ENCODE peak calls at places on chromosomes 2 and 18, in four cellular contexts. K, M, X and U are unnamed samples.

GRCh38 chr2:64019083-64019974 is at the start of gene VPS54:
- DNase-seq in X (peak; percentile 86), K (peak; percentile 86), M (peak; percentile 70), U (no peak)

GRCh38 chr2:166472332-166472731 is 21.7 kb downstream of the SCN7A start:
- DNase-seq in M (no peak), X (no peak), K (no peak), U (no peak)

GRCh38 chr2:19874726-19875125 is 27.1 kb downstream of the TTC32 start:
- DNase-seq in M (no peak), X (no peak), K (no peak), U (no peak)

GRCh38 chr2:43943809-43944452 is 51.9 kb downstream of the LRPPRC start:
- DNase-seq in K (no peak), M (no peak), X (no peak), U (no peak)

GRCh38 chr2:196961889-196962288 is 35.4 kb upstream of the PGAP1 start:
- DNase-seq in X (no peak), M (no peak), K (no peak), U (no peak)

GRCh38 chr2:160294339-160294803 is 94.3 kb upstream of the ITGB6 start:
- DNase-seq in X (peak; percentile 48), M (no peak), K (no peak), U (peak; percentile 92)

GRCh38 chr2:188114014-188114413 is 177.7 kb upstream of the GULP1 start:
- DNase-seq in M (no peak), X (no peak), K (no peak), U (peak; percentile 28)

GRCh38 chr18:70044626-70045025 is 97.0 kb upstream of the CD226 start:
- DNase-seq in M (no peak), K (no peak), X (peak; percentile 45), U (peak; percentile 96)

GRCh38 chr2:27086722-27087446 is at the start of gene KHK:
- DNase-seq in X (peak; percentile 68), M (peak; percentile 65), K (peak; percentile 85), U (no peak)

GRCh38 chr18:9708882-9709877 is 1.1 kb downstream of the RAB31 start:
- DNase-seq in M (peak; percentile 22), X (peak; percentile 19), K (peak; percentile 67), U (no peak)

GRCh38 chr2:191048073-191048472 is 34.1 kb upstream of the STAT1 start:
- DNase-seq in M (no peak), K (no peak), X (no peak), U (peak; percentile 63)

GRCh38 chr18:34457761-34458160 is 233.0 kb upstream of the NOL4 start:
- DNase-seq in X (no peak), M (no peak), K (no peak), U (no peak)

GRCh38 chr2:146579154-146579930 is 1265.5 kb upstream of the ACVR2A start:
- DNase-seq in M (no peak), K (no peak), X (no peak), U (peak; percentile 39)

GRCh38 chr18:47549141-47549540 is 297.7 kb upstream of the SKOR2 start:
- DNase-seq in M (no peak), X (no peak), K (no peak), U (no peak)

GRCh38 chr2:200456567-200456966 is 53.3 kb downstream of the KCTD18 start:
- DNase-seq in K (no peak), X (no peak), M (no peak), U (no peak)

GRCh38 chr2:189683348-189683747 is 8.9 kb downstream of the ANKAR start:
- DNase-seq in K (no peak), X (no peak), M (no peak), U (no peak)

GRCh38 chr2:39379643-39380524 is 57.2 kb downstream of the MAP4K3 start:
- DNase-seq in X (peak; percentile 71), M (no peak), K (no peak), U (peak; percentile 25)

GRCh38 chr2:27932396-27932795 is 41.9 kb downstream of the BABAM2 start:
- DNase-seq in K (no peak), X (peak; percentile 23), M (no peak), U (no peak)

GRCh38 chr18:28176674-28176932 is 327 bp downstream of the CDH2 start:
- DNase-seq in X (no peak), M (no peak), K (no peak), U (no peak)

GRCh38 chr18:78733762-78734613 is 245.6 kb upstream of the SALL3 start:
- DNase-seq in M (no peak), K (no peak), X (no peak), U (no peak)

GRCh38 chr2:14288016-14288415 is 344.5 kb upstream of the LRATD1 start:
- DNase-seq in M (no peak), K (no peak), X (peak; percentile 32), U (no peak)

GRCh38 chr2:24970483-24971299 is 1.1 kb downstream of the DNAJC27 start:
- DNase-seq in X (peak; percentile 47), K (no peak), M (no peak), U (no peak)

GRCh38 chr2:43685350-43685749 is 9.1 kb upstream of the C1GALT1C1L start:
- DNase-seq in X (no peak), M (no peak), K (no peak), U (no peak)

GRCh38 chr2:134359367-134360081 is 105.7 kb downstream of the MGAT5 start:
- DNase-seq in K (peak; percentile 70), X (peak; percentile 32), M (no peak), U (no peak)

GRCh38 chr18:59303006-59303405 is 15.4 kb downstream of the CPLX4 start:
- DNase-seq in X (no peak), K (no peak), M (no peak), U (no peak)

GRCh38 chr2:150023044-150023443 is 435.5 kb upstream of the MMADHC start:
- DNase-seq in K (no peak), M (no peak), X (no peak), U (no peak)

GRCh38 chr2:215755651-215756350 is 257.6 kb downstream of the MREG start:
- DNase-seq in K (no peak), M (no peak), X (no peak), U (no peak)

GRCh38 chr2:129755786-129756185 is 223.7 kb upstream of the RAB6C start:
- DNase-seq in M (no peak), K (no peak), X (no peak), U (no peak)

DNA sequence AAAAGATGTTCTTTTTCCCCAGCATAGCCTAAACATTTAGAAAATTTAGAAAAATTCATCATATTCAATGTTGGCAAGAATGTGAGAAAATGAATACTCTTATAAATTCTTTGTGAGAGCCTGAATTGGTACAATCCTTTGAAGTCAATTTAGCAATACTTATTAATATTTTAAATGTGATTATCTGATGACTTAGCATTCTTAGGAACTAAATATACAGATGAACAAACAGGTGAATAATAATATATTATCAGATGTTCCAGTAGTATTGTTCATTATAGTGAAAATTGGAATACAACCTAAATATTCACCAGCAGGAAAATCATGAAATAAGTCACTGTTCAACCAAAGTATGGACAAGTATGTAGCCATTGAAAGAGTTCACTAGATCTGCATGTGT is 55.5 kb upstream of the MEIS1 start:
- DNase-seq in M (no peak), X (no peak), K (no peak), U (no peak)
- H3K4me3 ChIP-seq in M (no peak overlapping the region), X (no peak overlapping the region), K (no peak overlapping the region), U (no peak overlapping the region)

DNA sequence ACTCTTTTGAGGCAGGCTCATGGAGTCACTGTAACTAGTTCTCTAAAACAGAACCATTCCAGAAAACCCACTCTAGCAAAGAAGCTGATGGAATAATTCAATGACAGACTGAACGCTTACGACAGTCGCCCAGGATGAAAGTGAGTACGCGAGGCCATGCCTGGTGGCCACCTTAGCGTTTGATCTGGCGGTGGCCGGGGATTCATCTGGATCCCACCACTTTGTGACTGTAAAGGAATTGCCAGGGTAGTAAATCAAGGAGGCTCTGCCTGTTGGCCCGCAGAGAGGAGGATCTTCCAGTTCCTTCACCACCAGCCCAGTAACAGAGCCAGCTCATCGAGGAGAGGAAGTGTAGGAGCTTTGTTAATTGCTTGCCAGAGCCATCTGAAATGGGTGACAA is 34.6 kb downstream of the GREB1 start:
- DNase-seq in X (no peak), K (peak; percentile 18), M (no peak), U (no peak)
- H3K4me3 ChIP-seq in X (no peak overlapping the region), K (no peak overlapping the region), M (no peak overlapping the region), U (no peak overlapping the region)

GRCh38 chr18:62977512-62977911 is 262.2 kb downstream of the PHLPP1 start:
- DNase-seq in M (no peak), X (no peak), K (no peak), U (no peak)
- H3K4me3 ChIP-seq in M (no peak overlapping the region), X (no peak overlapping the region), K (no peak overlapping the region), U (no peak overlapping the region)

GRCh38 chr2:9405636-9406035 is 17.7 kb downstream of the ITGB1BP1 start:
- DNase-seq in M (no peak), X (no peak), K (peak; percentile 10), U (no peak)

GRCh38 chr2:9401059-9401547 is 22.2 kb downstream of the ITGB1BP1 start:
- DNase-seq in M (no peak), X (no peak), K (peak; percentile 46), U (no peak)

GRCh38 chr2:9400268-9401058 is 22.9 kb downstream of the ITGB1BP1 start:
- DNase-seq in M (no peak), K (peak; percentile 48), X (no peak), U (no peak)

GRCh38 chr2:9406529-9407362 is 16.6 kb downstream of the ITGB1BP1 start:
- DNase-seq in K (peak; percentile 29), M (no peak), X (no peak), U (no peak)

GRCh38 chr2:9403924-9404323 is 19.4 kb downstream of the ITGB1BP1 start:
- DNase-seq in X (no peak), M (no peak), K (no peak), U (peak; percentile 27)
- H3K4me3 ChIP-seq in X (no peak overlapping the region), M (no peak overlapping the region), K (no peak overlapping the region), U (no peak overlapping the region)

GRCh38 chr18:5630057-5630765 is 86.4 kb upstream of the EPB41L3 start:
- DNase-seq in M (peak; percentile 77), K (peak; percentile 91), X (peak; percentile 91), U (peak; percentile 37)
- H3K4me3 ChIP-seq in M (peak overlapping the region; percentile 59), K (peak overlapping the region; percentile 64), X (peak overlapping the region; percentile 90), U (peak overlapping the region; percentile 69)

GRCh38 chr2:237488901-237489860 is 2.1 kb downstream of the MLPH start:
- DNase-seq in M (no peak), X (peak; percentile 53), K (peak; percentile 47), U (no peak)

GRCh38 chr2:237491515-237492118 is 4.6 kb downstream of the MLPH start:
- DNase-seq in X (no peak), M (no peak), K (peak; percentile 38), U (no peak)

GRCh38 chr2:237490805-237491194 is 3.7 kb downstream of the MLPH start:
- DNase-seq in M (no peak), X (no peak), K (no peak), U (no peak)

GRCh38 chr2:237488295-237488694 is 1.2 kb downstream of the MLPH start:
- DNase-seq in K (peak; percentile 78), M (no peak), X (no peak), U (no peak)

GRCh38 chr2:237490009-237490804 is 3.2 kb downstream of the MLPH start:
- DNase-seq in M (no peak), X (peak; percentile 60), K (peak; percentile 62), U (no peak)
- H3K4me3 ChIP-seq in M (no peak overlapping the region), X (no peak overlapping the region), K (peak overlapping the region; percentile 53), U (no peak overlapping the region)

GRCh38 chr18:31098878-31099277 is 3.3 kb downstream of the DSC2 start:
- DNase-seq in X (no peak), K (no peak), M (no peak), U (no peak)

GRCh38 chr18:31101148-31102019 is 837 bp downstream of the DSC2 start:
- DNase-seq in M (peak; percentile 82), X (peak; percentile 82), K (peak; percentile 92), U (no peak)

GRCh38 chr18:31097666-31098065 is 4.6 kb downstream of the DSC2 start:
- DNase-seq in M (no peak), X (no peak), K (no peak), U (no peak)

GRCh38 chr18:31100598-31101147 is 1.5 kb downstream of the DSC2 start:
- DNase-seq in X (peak; percentile 43), M (peak; percentile 11), K (no peak), U (no peak)

GRCh38 chr18:31099490-31100230 is 2.6 kb downstream of the DSC2 start:
- DNase-seq in M (no peak), X (peak; percentile 35), K (no peak), U (no peak)
- H3K4me3 ChIP-seq in M (peak overlapping the region; percentile 41), X (peak overlapping the region; percentile 84), K (peak overlapping the region; percentile 57), U (no peak overlapping the region)